ENCODE peak calls at places on chromosomes 1 and 21, in five cellular contexts. I is neuronal stem cell, M is lower lobe of right lung, Z is A549, D is upper lobe of right lung. T is an unnamed sample. For H3K4me1, the result is how much of the 10 kb centered on the place peaks cover.

GRCh38 chr1:78831731-78832360 is 174.7 kb downstream of the ADGRL4 start:
- DNase-seq in Z (peak), M (no peak), D (no peak), I (no peak), T (no peak)

GRCh38 chr1:115555446-115555845 is 86.3 kb upstream of the VANGL1 start:
- DNase-seq in Z (no peak), D (no peak), M (no peak), I (no peak), T (no peak)

GRCh38 chr1:219550171-219550570 is 62.7 kb downstream of the ZC3H11B start:
- DNase-seq in D (no peak), M (no peak), I (no peak), Z (no peak), T (no peak)

GRCh38 chr1:223695014-223695413 is 17.3 kb upstream of the CAPN2 start:
- DNase-seq in I (no peak), M (no peak), D (no peak), Z (no peak), T (no peak)

GRCh38 chr1:6358144-6358624 is 35.4 kb downstream of the ACOT7 start:
- DNase-seq in D (no peak), M (no peak), I (no peak), Z (no peak), T (no peak)

GRCh38 chr1:167957710-167958109 is 20.8 kb upstream of the MPC2 start:
- DNase-seq in I (no peak), D (no peak), M (no peak), Z (no peak), T (no peak)

GRCh38 chr1:25569599-25570458 is 26.4 kb downstream of the LDLRAP1 start:
- DNase-seq in D (peak), M (no peak), Z (no peak), I (no peak), T (no peak)

GRCh38 chr1:44784094-44785026 is 3.6 kb downstream of the BEST4 start:
- DNase-seq in M (no peak), I (no peak), Z (no peak), D (no peak), T (no peak)

GRCh38 chr1:176096015-176096414 is 111.1 kb downstream of the COP1 start:
- DNase-seq in Z (no peak), I (no peak), D (no peak), M (no peak), T (no peak)

GRCh38 chr1:64877598-64877997 is 88.8 kb downstream of the JAK1 start:
- DNase-seq in Z (no peak), I (no peak), M (no peak), D (no peak), T (no peak)

GRCh38 chr21:42171091-42172053 is 47.6 kb upstream of the ABCG1 start:
- DNase-seq in D (peak), Z (peak), M (no peak), I (no peak), T (no peak)

GRCh38 chr21:33355996-33356395 is 31.2 kb downstream of the IFNAR1 start:
- DNase-seq in D (no peak), Z (no peak), M (no peak), I (no peak), T (no peak)

GRCh38 chr1:179231923-179232322 is 2.4 kb upstream of the ABL2 start:
- DNase-seq in I (no peak), M (no peak), Z (peak), D (no peak), T (no peak)

GRCh38 chr1:50917128-50917795 is 42.8 kb downstream of the FAF1 start:
- DNase-seq in Z (no peak), M (no peak), D (no peak), I (no peak), T (no peak)

GRCh38 chr1:226679853-226680516 is 59.1 kb downstream of the ITPKB start:
- DNase-seq in D (peak), M (peak), I (peak), Z (no peak), T (peak)

GRCh38 chr1:156177918-156178654 is 15.8 kb upstream of the SLC25A44 start:
- DNase-seq in Z (no peak), I (no peak), D (peak), M (no peak), T (no peak)

GRCh38 chr1:41343790-41344679 is 17.2 kb upstream of the FOXO6 start:
- DNase-seq in D (peak), Z (no peak), I (no peak), M (no peak), T (no peak)

GRCh38 chr21:41313765-41314164 is 2.8 kb upstream of the FAM3B start:
- DNase-seq in D (no peak), Z (no peak), I (no peak), M (no peak), T (no peak)

GRCh38 chr1:217373761-217374701 is 256.9 kb downstream of the GPATCH2 start:
- DNase-seq in Z (no peak), M (no peak), D (no peak), I (no peak), T (no peak)

GRCh38 chr1:51750729-51751128 is 127.8 kb downstream of the NRDC start:
- DNase-seq in M (no peak), I (no peak), D (no peak), Z (no peak), T (no peak)

GRCh38 chr1:62613890-62614289 is 16.6 kb downstream of the ANGPTL3 start:
- DNase-seq in I (no peak), D (no peak), M (no peak), Z (peak), T (no peak)

GRCh38 chr1:100982783-100983182 is 42.8 kb downstream of the DPH5 start:
- DNase-seq in Z (no peak), D (no peak), M (no peak), I (no peak), T (no peak)

GRCh38 chr1:1535298-1535988 is 5.0 kb downstream of the TMEM240 start:
- DNase-seq in M (no peak), D (no peak), Z (no peak), I (no peak), T (no peak)

GRCh38 chr1:9253706-9254105 is 19.1 kb downstream of the H6PD start:
- DNase-seq in I (no peak), M (peak), D (no peak), Z (no peak), T (no peak)

GRCh38 chr1:219385786-219386427 is 212.2 kb downstream of the LYPLAL1 start:
- DNase-seq in M (no peak), I (peak), Z (peak), D (no peak), T (peak)

GRCh38 chr1:17329610-17330009 is 21.6 kb downstream of the PADI4 start:
- DNase-seq in D (no peak), Z (no peak), M (no peak), I (no peak), T (no peak)

GRCh38 chr21:16195896-16196443 is 466.2 kb downstream of the USP25 start:
- DNase-seq in I (no peak), Z (no peak), M (no peak), D (no peak), T (no peak)
- H3K27ac ChIP-seq in I (no peak), Z (peak), M (peak), D (peak), T (no peak)

DNA sequence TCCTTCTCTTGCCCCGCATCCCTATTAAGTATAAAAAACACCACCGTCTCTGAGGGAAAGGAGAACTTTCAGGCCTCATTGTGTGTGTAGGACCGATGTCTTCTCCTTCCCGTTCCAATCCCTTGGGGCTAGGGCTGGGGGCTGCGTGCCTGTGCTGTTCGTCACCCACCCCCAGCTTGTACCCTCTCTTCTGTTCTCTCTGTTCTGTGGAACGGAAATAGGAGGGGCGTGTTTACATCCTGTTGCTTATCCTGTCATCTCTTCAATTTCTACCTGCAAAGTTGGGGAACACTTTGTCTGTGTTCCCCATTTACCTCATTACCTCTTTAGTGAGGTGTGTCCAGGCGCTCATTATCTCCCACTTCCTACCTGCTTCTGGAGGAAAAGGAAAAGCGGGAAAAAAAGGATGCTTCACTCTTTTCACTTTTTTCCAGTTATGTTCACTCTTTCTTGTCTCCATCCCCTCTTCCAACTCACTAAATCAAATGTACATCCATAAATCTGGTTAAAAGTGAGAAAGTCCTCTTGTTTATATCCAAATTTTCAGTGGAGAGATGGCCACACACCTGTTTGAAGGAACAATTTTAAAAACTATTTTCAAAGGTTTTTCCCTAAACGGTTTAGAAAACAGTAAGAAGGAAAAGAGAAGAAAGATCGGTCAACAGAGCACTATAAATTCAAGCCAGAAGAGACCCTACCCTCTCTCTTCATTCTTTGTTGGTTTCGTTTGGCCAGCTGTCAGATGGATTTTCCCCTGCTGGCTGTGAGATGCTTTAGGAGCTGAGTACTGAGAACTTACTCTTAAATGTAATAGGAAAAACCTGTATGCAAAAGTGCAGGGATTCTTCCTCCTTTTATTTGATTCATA is 1.0 kb upstream of the TXNIP start:
- DNase-seq in Z (no peak), M (peak), D (peak), I (no peak), T (no peak)
- H3K4me1 ChIP-seq in Z (under half), M (under half), D (under half), I (under half), T (under half)

GRCh38 chr1:236365999-236366570 is 28.0 kb upstream of the EDARADD start:
- DNase-seq in I (no peak), Z (no peak), M (no peak), D (no peak), T (no peak)

GRCh38 chr1:236361909-236362590 is 32.0 kb upstream of the EDARADD start:
- DNase-seq in I (no peak), D (no peak), Z (no peak), M (no peak), T (no peak)

GRCh38 chr1:236363237-236363636 is 30.8 kb upstream of the EDARADD start:
- DNase-seq in M (no peak), Z (no peak), D (no peak), I (no peak), T (no peak)
- H3K4me3 ChIP-seq in M (no peak), Z (no peak), D (no peak), I (no peak), T (no peak)

DNA sequence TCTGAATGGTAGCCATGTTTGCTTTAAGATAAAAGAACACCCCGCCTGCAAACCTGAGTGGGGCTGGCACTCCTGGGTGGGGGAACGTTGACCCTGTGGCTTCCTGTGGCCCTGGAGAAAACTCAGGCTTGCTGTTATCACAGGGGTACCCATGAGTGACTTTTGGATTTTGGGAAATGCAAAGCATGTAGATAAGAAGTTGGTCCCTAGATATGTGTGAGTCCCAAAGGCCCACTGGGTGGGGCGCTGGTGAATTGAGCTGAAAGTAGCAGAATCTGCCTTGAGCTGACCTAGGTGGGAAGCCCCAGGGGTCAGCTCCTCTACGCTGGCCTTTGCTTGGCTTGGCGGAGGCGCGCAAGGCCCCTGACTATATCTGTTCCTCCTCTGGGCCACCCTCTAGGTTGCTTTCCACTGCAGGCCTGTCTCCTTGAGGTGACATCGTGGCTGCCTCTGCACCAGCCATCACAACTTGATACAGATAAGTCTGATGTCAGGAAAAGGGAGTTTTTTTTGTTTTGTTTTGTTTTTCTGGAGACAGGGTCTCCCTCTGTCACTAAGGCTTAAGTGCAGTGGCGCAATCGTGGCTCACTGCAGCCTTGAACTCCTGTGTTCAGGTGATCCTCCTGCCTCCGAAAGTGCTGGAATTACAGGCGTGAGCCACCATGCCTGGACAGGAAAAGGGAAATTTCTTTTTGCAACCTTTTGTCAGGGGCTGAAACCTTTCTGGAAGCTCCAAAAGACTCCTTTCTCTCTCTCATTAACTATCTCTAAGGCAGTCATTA is 72.2 kb downstream of the AGPAT3 start:
- DNase-seq in I (no peak), Z (no peak), M (no peak), D (no peak), T (no peak)
- H3K27ac ChIP-seq in I (no peak), Z (no peak), M (peak), D (peak), T (no peak)

GRCh38 chr1:22416555-22417454 is 34.8 kb upstream of the ZBTB40 start:
- DNase-seq in M (peak), Z (peak), D (peak), I (peak), T (peak)

GRCh38 chr1:22417466-22417865 is 34.2 kb upstream of the ZBTB40 start:
- DNase-seq in I (no peak), Z (no peak), D (no peak), M (no peak), T (no peak)

GRCh38 chr1:22413799-22414198 is 37.9 kb upstream of the ZBTB40 start:
- DNase-seq in I (no peak), D (no peak), M (no peak), Z (no peak), T (no peak)

GRCh38 chr1:22414244-22414751 is 37.4 kb upstream of the ZBTB40 start:
- DNase-seq in Z (peak), I (no peak), M (peak), D (peak), T (no peak)

DNA sequence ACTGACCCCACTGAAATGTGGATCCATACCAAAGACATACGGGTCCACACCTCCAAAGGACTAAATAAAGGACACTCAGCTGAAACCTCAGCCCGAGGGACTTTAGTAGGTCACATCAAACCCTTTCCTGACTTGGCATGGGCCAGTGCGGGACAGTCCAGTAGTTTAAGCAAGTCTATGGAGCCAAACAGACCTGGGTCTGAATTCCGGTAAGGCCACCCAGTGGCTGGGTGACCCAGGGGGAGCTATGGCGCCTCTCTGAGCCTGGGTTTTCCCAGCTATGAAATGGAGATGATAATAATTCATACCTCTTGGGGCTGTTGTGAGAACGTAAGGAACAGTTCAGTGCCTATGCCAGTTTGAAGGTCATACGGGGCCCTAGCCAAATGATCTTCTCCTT is 36.2 kb upstream of the ZBTB40 start:
- DNase-seq in M (no peak), D (no peak), Z (no peak), I (no peak), T (no peak)
- H3K4me1 ChIP-seq in M (under half), D (under half), Z (under half), I (under half), T (under half)

GRCh38 chr1:95888877-95889799 is 655.1 kb downstream of the RWDD3 start:
- DNase-seq in Z (no peak), I (peak), M (no peak), D (no peak), T (no peak)
- H3K4me3 ChIP-seq in Z (no peak), I (no peak), M (no peak), D (no peak), T (no peak)

T was measured in iPS DF 6.9.